ENCODE peak calls at places on chromosomes 11 and 22, in nine cellular contexts. N, Q, O, F, H, V, S, X and I are unnamed samples.

GRCh38 chr11:31987118-31988005 is 103.5 kb upstream of the RCN1 start:
- DNase-seq in O (no peak), N (peak; percentile 19), V (no peak), Q (no peak), S (no peak), H (peak; percentile 27), X (no peak), F (no peak), I (no peak)

GRCh38 chr11:116513894-116514293 is 258.9 kb downstream of the BUD13 start:
- DNase-seq in N (peak; percentile 54), H (peak; percentile 42), X (no peak), Q (no peak), F (peak; percentile 46), V (peak; percentile 15), S (peak; percentile 63), O (peak; percentile 28), I (peak; percentile 62)

GRCh38 chr11:132824642-132825041 is 707.7 kb downstream of the OPCML start:
- DNase-seq in N (no peak), O (no peak), Q (no peak), H (no peak), S (no peak), V (no peak), F (no peak), X (no peak), I (no peak)

GRCh38 chr11:119081682-119082081 is 3.0 kb upstream of the HMBS start:
- DNase-seq in V (no peak), N (no peak), Q (no peak), H (no peak), X (no peak), F (no peak), S (no peak), O (no peak), I (no peak)

GRCh38 chr11:75174781-75175370 is 24.0 kb downstream of the SLCO2B1 start:
- DNase-seq in H (no peak), N (no peak), V (no peak), S (no peak), F (no peak), Q (no peak), O (peak; percentile 34), X (peak; percentile 18), I (no peak)

GRCh38 chr22:31162015-31162765 is 2.2 kb downstream of the RNF185 start:
- DNase-seq in Q (no peak), X (peak; percentile 41), O (no peak), H (no peak), N (no peak), S (no peak), V (no peak), F (no peak), I (peak; percentile 26)

GRCh38 chr22:20090730-20091240 is 10.7 kb downstream of the DGCR8 start:
- DNase-seq in F (no peak), V (no peak), S (no peak), O (no peak), H (no peak), X (no peak), N (no peak), Q (no peak), I (no peak)

GRCh38 chr22:32341122-32341740 is 16.4 kb upstream of the RFPL3 start:
- DNase-seq in Q (peak; percentile 17), O (no peak), N (no peak), F (no peak), S (no peak), X (no peak), H (peak; percentile 63), V (no peak), I (no peak)

GRCh38 chr11:31822604-31823371 is 11.7 kb upstream of the PAX6 start:
- DNase-seq in O (no peak), H (no peak), V (no peak), F (no peak), Q (no peak), X (no peak), S (no peak), N (no peak), I (no peak)

GRCh38 chr11:33980896-33981295 is 70.6 kb upstream of the CAPRIN1 start:
- DNase-seq in V (no peak), N (no peak), H (no peak), S (no peak), X (no peak), O (no peak), F (no peak), Q (no peak), I (peak; percentile 41)

GRCh38 chr22:46371623-46372226 is 36.2 kb downstream of the TRMU start:
- DNase-seq in N (no peak), S (no peak), F (no peak), O (no peak), X (no peak), Q (no peak), V (no peak), H (no peak), I (no peak)
- H3K4me3 ChIP-seq in N (no peak overlapping the region), S (no peak overlapping the region), F (no peak overlapping the region), O (no peak overlapping the region), X (no peak overlapping the region), Q (no peak overlapping the region), V (no peak overlapping the region), H (no peak overlapping the region), I (no peak overlapping the region)

GRCh38 chr11:134153147-134153905 is 70.4 kb downstream of the NCAPD3 start:
- DNase-seq in V (no peak), H (no peak), F (no peak), N (no peak), O (no peak), X (no peak), S (no peak), Q (no peak), I (no peak)

GRCh38 chr11:134151083-134151747 is 72.6 kb downstream of the NCAPD3 start:
- DNase-seq in V (no peak), S (no peak), Q (no peak), F (no peak), H (no peak), N (no peak), X (no peak), O (no peak), I (no peak)

GRCh38 chr11:134149371-134149770 is 74.4 kb downstream of the NCAPD3 start:
- DNase-seq in Q (no peak), V (no peak), X (no peak), O (no peak), F (no peak), S (no peak), H (no peak), N (no peak), I (no peak)

GRCh38 chr11:134152692-134153091 is 71.1 kb downstream of the NCAPD3 start:
- DNase-seq in X (no peak), V (no peak), O (no peak), H (no peak), Q (no peak), N (no peak), F (no peak), S (no peak), I (no peak)

DNA sequence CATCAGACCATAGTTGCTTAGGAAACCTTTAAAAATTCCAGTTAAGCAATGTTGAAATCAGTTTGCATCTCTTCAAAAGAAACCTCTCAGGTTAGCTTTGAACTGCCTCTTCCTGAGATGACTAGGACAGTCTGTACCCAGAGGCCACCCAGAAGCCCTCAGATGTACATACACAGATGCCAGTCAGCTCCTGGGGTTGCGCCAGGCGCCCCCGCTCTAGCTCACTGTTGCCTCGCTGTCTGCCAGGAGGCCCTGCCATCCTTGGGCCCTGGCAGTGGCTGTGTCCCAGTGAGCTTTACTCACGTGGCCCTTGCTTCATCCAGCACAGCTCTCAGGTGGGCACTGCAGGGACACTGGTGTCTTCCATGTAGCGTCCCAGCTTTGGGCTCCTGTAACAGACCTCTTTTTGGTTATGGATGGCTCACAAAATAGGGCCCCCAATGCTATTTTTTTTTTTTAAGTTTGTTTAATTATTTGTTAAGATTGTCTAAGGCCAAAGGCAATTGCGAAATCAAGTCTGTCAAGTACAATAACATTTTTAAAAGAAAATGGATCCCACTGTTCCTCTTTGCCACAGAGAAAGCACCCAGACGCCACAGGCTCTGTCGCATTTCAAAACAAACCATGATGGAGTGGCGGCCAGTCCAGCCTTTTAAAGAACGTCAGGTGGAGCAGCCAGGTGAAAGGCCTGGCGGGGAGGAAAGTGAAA is 73.4 kb downstream of the NCAPD3 start:
- DNase-seq in H (no peak), X (peak; percentile 77), Q (no peak), N (no peak), S (no peak), O (no peak), V (no peak), F (peak; percentile 17), I (no peak)
- H3K4me3 ChIP-seq in H (no peak overlapping the region), X (no peak overlapping the region), Q (no peak overlapping the region), N (no peak overlapping the region), S (no peak overlapping the region), O (no peak overlapping the region), V (no peak overlapping the region), F (no peak overlapping the region), I (no peak overlapping the region)

GRCh38 chr22:38315801-38316339 is 1.4 kb downstream of the CSNK1E start:
- DNase-seq in S (no peak), Q (no peak), N (peak; percentile 30), O (no peak), X (peak; percentile 55), H (no peak), F (no peak), V (peak; percentile 45), I (peak; percentile 34)

GRCh38 chr22:38317237-38317994 is at the start of gene CSNK1E:
- DNase-seq in H (peak; percentile 69), S (peak; percentile 85), O (peak; percentile 33), V (peak; percentile 69), N (peak; percentile 94), Q (peak; percentile 86), X (peak; percentile 90), F (peak; percentile 86), I (peak; percentile 74)

GRCh38 chr22:38318792-38319773 is 1.9 kb upstream of the CSNK1E start:
- DNase-seq in S (no peak), N (peak; percentile 17), Q (no peak), X (no peak), V (no peak), O (no peak), F (no peak), H (no peak), I (no peak)

GRCh38 chr22:38316340-38317236 is 645 bp downstream of the CSNK1E start:
- DNase-seq in X (peak; percentile 85), O (peak; percentile 51), Q (peak; percentile 66), F (peak; percentile 68), N (peak; percentile 81), V (peak; percentile 66), H (no peak), S (peak; percentile 65), I (peak; percentile 60)

GRCh38 chr22:38317995-38318715 is 922 bp upstream of the CSNK1E start:
- DNase-seq in V (peak; percentile 94), O (peak; percentile 93), N (peak; percentile 91), F (peak; percentile 85), H (no peak), Q (peak; percentile 71), S (peak; percentile 58), X (peak; percentile 96), I (peak; percentile 96)
- H3K4me3 ChIP-seq in V (peak overlapping the region; percentile 38), O (peak overlapping the region; percentile 38), N (no peak overlapping the region), F (peak overlapping the region; percentile 36), H (peak overlapping the region; percentile 63), Q (peak overlapping the region; percentile 88), S (peak overlapping the region; percentile 66), X (peak overlapping the region; percentile 76), I (no peak overlapping the region)

DNA sequence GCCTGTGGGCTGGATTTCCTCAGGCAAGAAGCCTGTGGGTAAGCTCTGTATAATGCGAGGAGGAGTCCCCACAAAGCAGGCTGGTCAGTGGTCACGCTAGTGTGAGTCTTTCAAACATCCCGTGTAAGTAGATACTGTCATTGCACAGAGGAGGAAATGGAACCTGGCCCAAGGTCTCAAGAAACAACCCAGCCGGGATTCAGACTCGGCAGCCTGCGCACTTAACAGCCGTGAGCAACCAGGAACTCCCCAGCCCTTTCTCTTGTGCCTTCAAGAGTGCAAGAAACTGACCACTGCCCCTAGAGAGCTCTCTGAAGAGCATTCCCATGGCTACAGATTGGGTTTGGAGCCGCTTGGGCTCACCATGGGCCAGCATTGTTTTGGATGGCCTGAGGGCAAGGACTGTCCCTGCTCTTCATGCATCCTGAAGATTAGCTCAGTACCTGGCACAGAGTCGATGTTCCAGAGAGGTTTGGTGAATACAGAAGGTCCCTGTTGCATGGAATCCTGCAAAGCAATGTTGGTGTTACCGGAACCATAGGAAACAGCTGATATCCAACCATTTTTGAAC is 6.0 kb downstream of the MPST start:
- DNase-seq in V (no peak), X (no peak), S (no peak), Q (no peak), F (peak; percentile 48), O (no peak), N (no peak), H (no peak), I (no peak)
- H3K4me3 ChIP-seq in V (no peak overlapping the region), X (no peak overlapping the region), S (peak overlapping the region; percentile 82), Q (no peak overlapping the region), F (no peak overlapping the region), O (no peak overlapping the region), N (no peak overlapping the region), H (no peak overlapping the region), I (no peak overlapping the region)